ENCODE peak calls at places on chromosomes 3 and 15, in four cellular contexts. R is thoracic aorta; Z is CD8-positive, alpha-beta T cell; Y is CD4-positive, CD25-positive, alpha-beta regulatory T cell. I is an unnamed sample.
A peak's percentile ranks its signal among the peaks of the same experiment; 100 is the strongest.

GRCh38 chr3:126456211-126456610 is 19.5 kb downstream of the ZXDC start:
- DNase-seq in Z (no peak), Y (no peak), R (no peak), I (no peak)

GRCh38 chr3:89186446-89186845 is 79.0 kb downstream of the EPHA3 start:
- DNase-seq in Z (no peak), R (no peak), Y (no peak), I (no peak)

GRCh38 chr3:138242466-138242865 is 55.4 kb downstream of the ARMC8 start:
- DNase-seq in Y (no peak), R (no peak), Z (no peak), I (no peak)

GRCh38 chr3:165206454-165207266 is 10.5 kb upstream of the SLITRK3 start:
- DNase-seq in R (no peak), Y (no peak), Z (no peak), I (no peak)

GRCh38 chr3:99945328-99945995 is 127.8 kb downstream of the CMSS1 start:
- DNase-seq in Y (no peak), R (no peak), Z (no peak), I (no peak)

GRCh38 chr15:31396881-31397560 is 70.4 kb downstream of the KLF13 start:
- DNase-seq in Y (no peak), Z (no peak), R (peak; percentile 76), I (no peak)

GRCh38 chr3:47283193-47283537 is 421 bp downstream of the KLHL18 start:
- DNase-seq in R (no peak), Y (no peak), Z (no peak), I (no peak)

GRCh38 chr15:33200903-33201302 is 6.4 kb upstream of the FMN1 start:
- DNase-seq in Y (no peak), Z (no peak), R (no peak), I (no peak)

GRCh38 chr15:94503293-94503692 is 271.9 kb downstream of the MCTP2 start:
- DNase-seq in Y (no peak), R (no peak), Z (no peak), I (no peak)

GRCh38 chr3:121477589-121477988 is 68.2 kb downstream of the POLQ start:
- DNase-seq in Z (no peak), R (no peak), Y (no peak), I (no peak)

GRCh38 chr3:71413572-71413971 is 170.0 kb downstream of the FOXP1 start:
- DNase-seq in Z (no peak), Y (no peak), R (no peak), I (no peak)

GRCh38 chr3:77460326-77460725 is 420.4 kb downstream of the ROBO2 start:
- DNase-seq in Y (no peak), R (no peak), Z (no peak), I (no peak)

GRCh38 chr3:112718516-112718915 is 77.6 kb upstream of the CCDC80 start:
- DNase-seq in Y (no peak), Z (no peak), R (no peak), I (no peak)

GRCh38 chr3:99990179-99990578 is 124.1 kb downstream of the FILIP1L start:
- DNase-seq in Y (no peak), R (no peak), Z (no peak), I (no peak)

GRCh38 chr3:71694358-71694999 is 30.7 kb downstream of the EIF4E3 start:
- DNase-seq in R (no peak), Z (no peak), Y (no peak), I (no peak)

GRCh38 chr15:82768414-82769081 is 37.3 kb downstream of the FSD2 start:
- DNase-seq in Y (no peak), R (no peak), Z (no peak), I (no peak)

GRCh38 chr3:17946619-17947018 is 204.2 kb upstream of the TBC1D5 start:
- DNase-seq in Y (no peak), Z (no peak), R (no peak), I (no peak)

GRCh38 chr3:181326637-181327223 is 337.2 kb upstream of the DNAJC19 start:
- DNase-seq in Y (no peak), Z (no peak), R (no peak), I (no peak)

GRCh38 chr3:29170894-29171582 is 109.8 kb upstream of the RBMS3 start:
- DNase-seq in Z (no peak), Y (no peak), R (no peak), I (no peak)

GRCh38 chr3:66153961-66154923 is 66.6 kb upstream of the SLC25A26 start:
- DNase-seq in R (no peak), Y (no peak), Z (no peak), I (no peak)

GRCh38 chr3:107637416-107638182 is 114.8 kb downstream of the BBX start:
- DNase-seq in Z (no peak), Y (no peak), R (no peak), I (no peak)

GRCh38 chr3:82347585-82347984 is 586.1 kb upstream of the GBE1 start:
- DNase-seq in Z (no peak), Y (no peak), R (no peak), I (no peak)

GRCh38 chr3:136141891-136142290 is 54.2 kb downstream of the MSL2 start:
- DNase-seq in Z (no peak), R (no peak), Y (no peak), I (no peak)

GRCh38 chr3:56997675-56998074 is 62.8 kb upstream of the SPATA12 start:
- DNase-seq in Z (no peak), R (no peak), Y (no peak), I (no peak)

GRCh38 chr3:11909726-11910125 is 63.0 kb upstream of the TAMM41 start:
- DNase-seq in Z (no peak), R (no peak), Y (no peak), I (no peak)

GRCh38 chr3:194536883-194537637 is 50.3 kb upstream of the ATP13A3 start:
- DNase-seq in Y (no peak), Z (no peak), R (no peak), I (no peak)

GRCh38 chr3:156820687-156821070 is 5.5 kb upstream of the LEKR1 start:
- DNase-seq in R (no peak), Z (no peak), Y (no peak), I (no peak)

GRCh38 chr3:16447156-16447555 is 66.3 kb downstream of the RFTN1 start:
- DNase-seq in R (no peak), Z (no peak), Y (no peak), I (no peak)

GRCh38 chr3:16448691-16449090 is 64.8 kb downstream of the RFTN1 start:
- DNase-seq in Y (no peak), Z (peak; percentile 32), R (peak; percentile 77), I (no peak)

GRCh38 chr3:16452265-16452664 is 61.2 kb downstream of the RFTN1 start:
- DNase-seq in R (no peak), Z (no peak), Y (no peak), I (no peak)

GRCh38 chr3:16444344-16444743 is 69.2 kb downstream of the RFTN1 start:
- DNase-seq in R (no peak), Z (no peak), Y (no peak), I (no peak)

GRCh38 chr3:16449369-16449768 is 64.1 kb downstream of the RFTN1 start:
- DNase-seq in R (no peak), Y (no peak), Z (no peak), I (no peak)
- H3K4me3 ChIP-seq in R (no peak overlapping the region), Y (no peak overlapping the region), Z (no peak overlapping the region), I (no peak overlapping the region)

DNA sequence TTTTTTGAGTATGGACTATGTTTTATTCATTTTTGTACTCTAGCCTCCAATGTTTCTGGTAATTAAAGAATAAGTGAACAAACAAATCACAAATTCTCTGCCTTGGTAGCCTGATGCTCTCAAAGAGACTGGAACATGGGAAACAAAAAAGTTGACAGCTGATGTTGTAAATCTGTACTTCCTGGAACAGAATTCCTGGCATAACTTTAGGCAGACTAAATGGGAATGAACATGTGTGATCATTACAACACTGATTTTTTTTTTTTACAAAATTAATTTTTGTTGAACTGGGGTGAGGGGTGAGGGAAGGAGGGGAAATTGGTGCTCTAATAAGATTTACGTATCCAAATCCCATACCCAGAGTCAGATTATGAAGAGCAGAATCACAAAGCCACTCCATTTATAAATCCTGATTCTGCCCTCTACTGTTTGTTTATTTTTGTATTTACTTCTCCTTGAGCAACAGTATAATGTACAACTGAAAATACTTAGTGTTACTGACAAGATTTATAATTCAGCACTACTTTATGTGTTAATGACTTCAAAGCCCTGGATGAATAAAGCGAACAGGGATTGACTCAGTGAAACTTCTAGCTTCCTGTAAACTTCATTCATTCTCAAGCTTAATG is 165.0 kb downstream of the FRMD5 start:
- DNase-seq in Y (no peak), Z (no peak), R (no peak), I (no peak)
- H3K4me1 ChIP-seq in Y (no peaks in the 10 kb centered on the region), Z (no peaks in the 10 kb centered on the region), R (peaks cover 7% of the 10 kb centered on the region), I (no peaks in the 10 kb centered on the region)

DNA sequence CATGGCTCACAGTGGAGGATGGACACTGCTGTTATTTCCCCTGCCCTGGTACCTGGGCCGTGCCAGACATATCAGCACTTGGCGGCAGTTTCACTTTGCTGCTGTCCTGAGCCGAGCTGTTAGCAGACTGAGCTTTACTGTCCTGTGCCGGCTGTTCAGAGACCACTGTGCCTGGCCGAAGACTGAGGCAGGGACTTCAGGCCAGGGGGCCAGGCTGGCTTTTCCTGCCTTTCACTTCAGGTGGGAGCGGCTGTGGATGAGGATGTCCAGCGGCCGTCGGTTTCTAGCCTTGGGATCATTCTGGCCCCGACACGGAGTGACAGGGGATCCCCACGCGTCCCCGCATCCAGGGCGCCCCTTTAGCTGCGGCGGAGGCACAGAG is 1.0 kb downstream of the ATP10A start:
- DNase-seq in Z (peak; percentile 31), Y (no peak), R (no peak), I (peak; percentile 26)
- H3K4me3 ChIP-seq in Z (peak overlapping the region; percentile 90), Y (peak overlapping the region; percentile 82), R (peak overlapping the region; percentile 92), I (peak overlapping the region; percentile 64)

DNA sequence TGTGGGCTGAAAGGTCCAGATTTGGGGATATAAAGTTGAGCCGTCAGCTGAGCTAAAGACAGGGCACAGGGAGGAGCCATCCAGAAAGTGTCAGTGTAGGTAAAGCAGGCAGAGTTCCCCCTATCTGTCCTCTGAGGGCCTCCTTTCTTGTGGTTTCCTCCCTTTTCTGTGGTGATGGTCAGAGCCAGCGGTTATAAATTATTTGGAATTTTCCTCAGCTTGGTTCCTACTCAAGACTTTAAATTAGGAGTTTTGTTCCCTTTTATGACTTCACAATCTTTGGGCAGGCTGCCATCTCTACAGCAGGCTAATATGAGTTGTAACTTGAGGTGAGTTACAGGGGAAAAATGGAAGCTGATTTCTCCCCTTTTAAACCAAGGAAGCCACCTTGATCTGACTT is 55.2 kb downstream of the FLNB start:
- DNase-seq in Y (no peak), Z (no peak), R (peak; percentile 67), I (no peak)
- H3K4me1 ChIP-seq in Y (no peaks in the 10 kb centered on the region), Z (peaks cover 8% of the 10 kb centered on the region), R (peaks cover 31% of the 10 kb centered on the region), I (peaks cover 6% of the 10 kb centered on the region)

GRCh38 chr15:56788359-56788758 is 55.0 kb upstream of the ZNF280D start:
- DNase-seq in Z (no peak), Y (no peak), R (no peak), I (no peak)

GRCh38 chr15:56794923-56795329 is 61.6 kb upstream of the ZNF280D start:
- DNase-seq in Z (no peak), R (no peak), Y (no peak), I (no peak)

GRCh38 chr15:56795400-56795983 is 62.2 kb upstream of the ZNF280D start:
- DNase-seq in Y (no peak), R (no peak), Z (no peak), I (no peak)

GRCh38 chr15:56794150-56794922 is 61.0 kb upstream of the ZNF280D start:
- DNase-seq in Y (no peak), R (no peak), Z (no peak), I (no peak)

GRCh38 chr15:56792211-56792610 is 58.9 kb upstream of the ZNF280D start:
- DNase-seq in R (no peak), Z (no peak), Y (no peak), I (no peak)
- H3K4me3 ChIP-seq in R (no peak overlapping the region), Z (no peak overlapping the region), Y (no peak overlapping the region), I (no peak overlapping the region)

DNA sequence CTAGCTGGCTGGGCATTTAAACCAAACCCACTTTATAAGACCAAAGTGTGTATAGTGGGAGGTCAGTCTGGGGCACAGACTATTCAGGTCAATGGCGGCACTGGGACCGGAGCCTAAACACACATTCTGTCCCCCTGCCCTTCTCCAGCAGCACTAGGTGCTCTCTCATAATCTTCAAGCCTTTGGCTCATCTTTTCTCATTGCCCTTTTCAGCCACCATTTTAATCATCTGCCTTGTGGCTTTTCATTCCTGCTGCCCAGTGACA is 35.0 kb downstream of the GJD2 start:
- DNase-seq in Y (no peak), R (no peak), Z (no peak), I (no peak)
- H3K4me1 ChIP-seq in Y (no peaks in the 10 kb centered on the region), R (peaks cover 19% of the 10 kb centered on the region), Z (no peaks in the 10 kb centered on the region), I (no peaks in the 10 kb centered on the region)

I was measured in CD4-positive, alpha-beta memory T cell.